ENCODE peak calls at places on chromosomes 3 and 15, in four cellular contexts. Q is CD4-positive, alpha-beta T cell; E is kidney epithelial cell; W is hepatic stellate cell. T is an unnamed sample.

GRCh38 chr15:31228980-31229826 is 97.4 kb upstream of the KLF13 start:
- DNase-seq in E (no peak), W (no peak), Q (no peak), T (no peak)

GRCh38 chr3:50166309-50167019 is 11.3 kb downstream of the SEMA3F start:
- DNase-seq in W (no peak), Q (no peak), E (peak; percentile 57), T (no peak)

GRCh38 chr3:37907906-37908305 is 46.2 kb downstream of the CTDSPL start:
- DNase-seq in E (no peak), Q (no peak), W (no peak), T (no peak)

GRCh38 chr3:125069452-125069851 is 13.7 kb upstream of the HEG1 start:
- DNase-seq in E (no peak), Q (no peak), W (no peak), T (no peak)

GRCh38 chr3:13039286-13039896 is 33.8 kb downstream of the IQSEC1 start:
- DNase-seq in Q (no peak), E (no peak), W (no peak), T (no peak)

GRCh38 chr3:136078421-136079364 is 113.2 kb downstream of the PPP2R3A start:
- DNase-seq in Q (no peak), E (no peak), W (no peak), T (peak; percentile 6)

GRCh38 chr3:192920406-192920805 is 2.8 kb upstream of the MB21D2 start:
- DNase-seq in Q (no peak), W (no peak), E (no peak), T (no peak)

GRCh38 chr3:51712020-51712385 is 5.1 kb downstream of the GRM2 start:
- DNase-seq in Q (no peak), E (no peak), W (no peak), T (no peak)

GRCh38 chr3:48194446-48195071 is 6.3 kb upstream of the CDC25A start:
- DNase-seq in Q (no peak), E (peak; percentile 9), W (peak; percentile 81), T (no peak)

GRCh38 chr3:122754867-122755835 is 38.5 kb downstream of the HSPBAP1 start:
- DNase-seq in W (peak; percentile 27), E (peak; percentile 5), Q (no peak), T (peak; percentile 29)

GRCh38 chr15:78620021-78620838 is 566 bp downstream of the CHRNA3 start:
- DNase-seq in E (no peak), Q (no peak), W (no peak), T (no peak)

GRCh38 chr15:63089260-63090043 is 32.2 kb upstream of the LACTB start:
- DNase-seq in Q (no peak), E (no peak), W (peak; percentile 83), T (no peak)

GRCh38 chr3:129971368-129972052 is 3.0 kb upstream of the TRH start:
- DNase-seq in W (no peak), Q (no peak), E (no peak), T (no peak)

GRCh38 chr3:45736707-45737106 is 47.5 kb downstream of the SACM1L start:
- DNase-seq in W (no peak), E (no peak), Q (no peak), T (no peak)

GRCh38 chr3:125143982-125144652 is 68.4 kb downstream of the SLC12A8 start:
- DNase-seq in Q (no peak), E (no peak), W (peak; percentile 73), T (no peak)

GRCh38 chr3:152835311-152836102 is 576 bp downstream of the P2RY1 start:
- DNase-seq in Q (no peak), E (no peak), W (peak; percentile 12), T (no peak)

GRCh38 chr3:123375014-123375940 is 73.6 kb downstream of the ADCY5 start:
- DNase-seq in Q (no peak), E (no peak), W (no peak), T (no peak)

GRCh38 chr3:171804618-171805389 is 5.5 kb downstream of the PLD1 start:
- DNase-seq in E (no peak), Q (no peak), W (no peak), T (no peak)

GRCh38 chr3:27147215-27147614 is 222.0 kb downstream of the NEK10 start:
- DNase-seq in Q (no peak), E (no peak), W (no peak), T (no peak)

GRCh38 chr3:195876297-195877031 is 31.9 kb downstream of the TNK2 start:
- DNase-seq in W (no peak), Q (no peak), E (no peak), T (no peak)

GRCh38 chr15:36106640-36107335 is 472.6 kb upstream of the CDIN1 start:
- DNase-seq in Q (no peak), E (no peak), W (no peak), T (no peak)

GRCh38 chr15:51302480-51302879 is 35.9 kb downstream of the CYP19A1 start:
- DNase-seq in E (no peak), Q (no peak), W (no peak), T (no peak)

GRCh38 chr15:65115086-65115485 is at the start of gene UBAP1L:
- DNase-seq in W (no peak), Q (no peak), E (no peak), T (no peak)

GRCh38 chr15:68676926-68677325 is 98.1 kb downstream of the CORO2B start:
- DNase-seq in Q (no peak), W (no peak), E (no peak), T (no peak)

GRCh38 chr15:34341922-34342736 is 807 bp downstream of the NOP10 start:
- DNase-seq in E (no peak), Q (no peak), W (no peak), T (no peak)

GRCh38 chr3:143443851-143444331 is 324.3 kb downstream of the CHST2 start:
- DNase-seq in E (peak; percentile 100), Q (no peak), W (peak; percentile 81), T (no peak)

GRCh38 chr15:66234798-66235197 is 18.8 kb downstream of the MEGF11 start:
- DNase-seq in W (no peak), E (no peak), Q (no peak), T (no peak)

GRCh38 chr3:108037770-108038169 is 53.1 kb downstream of the CD47 start:
- DNase-seq in E (no peak), W (no peak), Q (no peak), T (no peak)